ENCODE peak calls at places on chromosome 2, in six cellular contexts. I is A673, Y is HepG2, T is pancreas, Z is foreskin keratinocyte, A is cardiac fibroblast. C is an unnamed sample.

GRCh38 chr2:112588611-112589045 is 4.2 kb downstream of the CHCHD5 start:
- DNase-seq in Y (no peak), A (peak), T (peak), I (no peak), Z (no peak), C (peak)

GRCh38 chr2:224221455-224221913 is 180.4 kb downstream of the FAM124B start:
- DNase-seq in Z (peak), T (no peak), I (peak), A (peak), Y (no peak), C (peak)

GRCh38 chr2:237444026-237444425 is 30.1 kb upstream of the COL6A3 start:
- DNase-seq in Z (no peak), Y (no peak), T (no peak), I (no peak), A (no peak), C (no peak)

GRCh38 chr2:20578895-20579825 is 71.7 kb downstream of the HS1BP3 start:
- DNase-seq in A (peak), Y (peak), Z (peak), T (peak), I (peak), C (peak)

GRCh38 chr2:43039376-43040080 is 186.9 kb downstream of the ZFP36L2 start:
- DNase-seq in Z (no peak), A (no peak), I (no peak), T (no peak), Y (no peak), C (no peak)

GRCh38 chr2:2732331-2733119 is 401.4 kb upstream of the MYT1L start:
- DNase-seq in I (no peak), Z (no peak), T (no peak), Y (no peak), A (no peak), C (no peak)

GRCh38 chr2:126753501-126754212 is 97.7 kb downstream of the GYPC start:
- DNase-seq in Z (no peak), T (no peak), I (no peak), Y (no peak), A (no peak), C (no peak)

GRCh38 chr2:113370478-113371091 is 66.9 kb upstream of the ZNG1B start:
- DNase-seq in Z (peak), A (peak), I (peak), T (no peak), Y (peak), C (peak)

GRCh38 chr2:101692766-101693165 is 4.7 kb upstream of the MAP4K4 start:
- DNase-seq in Y (no peak), T (no peak), A (peak), Z (no peak), I (no peak), C (no peak)

DNA sequence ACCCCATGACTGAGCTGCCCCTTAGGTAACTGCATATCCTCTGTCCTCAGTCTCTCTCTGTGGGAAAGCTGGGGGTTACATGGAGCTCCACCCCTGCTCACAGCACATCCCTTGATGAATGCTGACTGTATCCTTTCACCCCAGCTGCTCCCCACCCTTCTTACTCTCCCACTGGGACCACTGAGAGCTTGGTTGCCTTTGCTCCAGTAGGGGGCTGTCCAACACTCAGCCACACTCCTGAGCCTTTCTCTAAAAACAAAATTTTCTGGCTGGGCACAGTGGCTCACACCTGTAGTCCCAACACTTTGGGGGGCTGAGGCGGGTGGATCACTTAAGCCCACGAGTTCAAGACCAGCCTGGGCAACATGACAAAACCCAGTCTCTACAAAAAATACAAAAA is 89.2 kb upstream of the MSH2 start:
- DNase-seq in Y (no peak), I (no peak), A (no peak), Z (no peak), T (no peak), C (no peak)
- TF ChIP-seq CTCF in Y (peak), I (no peak), A (no peak), Z (no peak), T (no peak), C (peak)

DNA sequence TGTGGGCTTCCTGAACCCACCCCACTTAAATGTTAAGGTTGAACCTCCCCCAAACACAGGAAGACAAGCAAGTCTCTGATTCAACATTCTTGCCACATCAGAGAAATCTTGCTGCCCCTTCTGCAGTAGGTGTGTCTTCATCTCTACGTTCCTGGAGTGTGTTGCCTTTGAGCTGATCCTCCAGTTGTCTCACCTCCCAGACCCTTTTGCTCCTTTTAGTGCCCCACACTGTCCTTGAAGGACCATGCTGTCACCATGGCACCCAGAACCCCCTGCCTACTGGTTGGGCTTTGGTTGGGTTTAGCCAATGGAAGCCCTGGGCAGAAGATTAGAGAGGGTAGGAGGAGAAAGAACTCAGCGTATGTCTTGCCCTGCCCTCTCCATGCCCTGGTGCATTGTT is 10.7 kb downstream of the CAB39 start:
- DNase-seq in Z (no peak), T (no peak), A (no peak), Y (no peak), I (no peak), C (no peak)
- TF ChIP-seq CTCF in Z (no peak), T (no peak), A (no peak), Y (no peak), I (no peak), C (no peak)

GRCh38 chr2:46650556-46651001 is 171.2 kb downstream of the TMEM247 start:
- DNase-seq in A (peak), Z (no peak), Y (peak), I (peak), T (no peak), C (peak)
- TF ChIP-seq CTCF in A (peak), Z (peak), Y (peak), I (peak), T (peak), C (peak)

GRCh38 chr2:55761526-55761925 is 67.9 kb upstream of the PNPT1 start:
- DNase-seq in Z (no peak), Y (no peak), A (peak), T (no peak), I (no peak), C (peak)

GRCh38 chr2:55763721-55764120 is 70.1 kb upstream of the PNPT1 start:
- DNase-seq in A (no peak), Y (no peak), Z (no peak), I (no peak), T (no peak), C (no peak)

GRCh38 chr2:55759271-55759921 is 65.8 kb upstream of the PNPT1 start:
- DNase-seq in Z (no peak), Y (no peak), A (no peak), I (no peak), T (no peak), C (no peak)

GRCh38 chr2:55761024-55761423 is 67.4 kb upstream of the PNPT1 start:
- DNase-seq in Y (no peak), Z (no peak), T (no peak), I (no peak), A (peak), C (no peak)

DNA sequence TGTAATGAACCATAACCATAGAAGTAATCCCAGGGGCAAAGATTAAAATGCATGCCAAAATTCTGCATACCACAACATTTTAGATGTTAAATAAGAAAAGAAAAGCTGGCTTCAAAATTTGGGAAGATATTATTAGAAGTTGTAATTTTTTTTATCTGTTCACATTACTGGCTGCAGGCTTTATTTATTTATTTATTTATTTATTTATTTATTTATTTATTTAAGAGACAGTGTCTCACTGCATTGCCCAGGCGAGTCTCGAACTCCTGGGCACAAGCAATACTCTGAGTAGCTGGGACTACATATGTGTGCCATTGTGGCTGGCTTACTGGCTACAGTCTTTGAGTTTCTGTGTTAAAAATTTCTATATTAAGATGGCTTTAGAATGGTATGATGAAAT is 66.5 kb upstream of the PNPT1 start:
- DNase-seq in Z (no peak), Y (no peak), A (no peak), T (no peak), I (no peak), C (no peak)
- TF ChIP-seq CTCF in Z (no peak), Y (no peak), A (no peak), T (no peak), I (no peak), C (no peak)

GRCh38 chr2:53130441-53130943 is 637.1 kb upstream of the CHAC2 start:
- DNase-seq in Y (no peak), T (no peak), A (peak), I (peak), Z (peak), C (peak)
- TF ChIP-seq CTCF in Y (no peak), T (no peak), A (no peak), I (no peak), Z (no peak), C (no peak)

DNA sequence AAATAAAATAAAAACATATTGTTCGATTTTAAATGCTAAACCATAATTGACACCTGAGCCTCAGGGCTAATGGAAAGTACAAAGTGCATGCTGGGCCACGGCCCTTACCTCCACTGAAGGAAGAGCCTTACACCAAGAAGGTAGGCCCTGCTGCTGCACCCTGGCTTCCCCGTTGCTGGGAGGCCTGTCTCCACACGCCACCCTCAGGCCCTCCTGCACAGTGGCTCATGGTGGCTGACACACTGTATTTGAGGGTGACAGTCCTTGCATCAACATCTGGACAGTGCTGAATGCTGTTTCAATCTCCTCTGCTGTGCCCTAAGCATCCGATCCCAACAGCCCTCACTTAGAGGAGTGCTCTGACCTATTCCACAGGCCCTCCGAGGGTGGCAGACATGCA is 39.3 kb upstream of the EDAR start:
- DNase-seq in Z (no peak), T (no peak), Y (no peak), I (no peak), A (no peak), C (no peak)
- TF ChIP-seq CTCF in Z (no peak), T (no peak), Y (peak), I (no peak), A (no peak), C (no peak)

GRCh38 chr2:24394998-24395397 is 34.7 kb upstream of the ITSN2 start:
- DNase-seq in A (no peak), Y (no peak), I (no peak), Z (no peak), T (no peak), C (no peak)
- TF ChIP-seq CTCF in A (no peak), Y (no peak), I (no peak), Z (no peak), T (no peak), C (no peak)

GRCh38 chr2:219638217-219638947 is 11.0 kb downstream of the SLC4A3 start:
- DNase-seq in T (no peak), Z (no peak), Y (peak), I (no peak), A (no peak), C (no peak)
- TF ChIP-seq CTCF in T (no peak), Z (peak), Y (peak), I (peak), A (no peak), C (peak)

DNA sequence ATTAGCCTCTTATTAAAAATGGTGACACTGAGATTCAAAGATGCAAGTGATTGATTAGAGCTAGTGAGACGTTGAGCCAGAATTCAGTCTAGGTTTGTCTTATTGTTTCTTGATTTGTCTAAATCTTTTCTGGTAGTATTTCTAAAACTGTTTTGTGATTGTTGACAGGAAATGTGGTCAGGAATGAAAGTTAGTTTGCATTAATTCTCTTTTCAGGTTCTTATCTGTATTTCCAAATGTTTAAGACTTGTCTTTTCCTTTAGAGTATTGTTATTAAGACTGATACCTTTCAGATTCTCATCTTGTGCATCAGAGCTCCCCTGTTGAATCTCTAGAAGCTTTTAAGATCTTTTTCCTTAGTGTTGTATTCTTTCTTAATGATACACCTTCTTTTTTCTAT is 89.3 kb downstream of the MBD5 start:
- DNase-seq in Y (no peak), Z (no peak), A (no peak), T (no peak), I (no peak), C (no peak)
- TF ChIP-seq CTCF in Y (no peak), Z (no peak), A (no peak), T (no peak), I (no peak), C (no peak)

DNA sequence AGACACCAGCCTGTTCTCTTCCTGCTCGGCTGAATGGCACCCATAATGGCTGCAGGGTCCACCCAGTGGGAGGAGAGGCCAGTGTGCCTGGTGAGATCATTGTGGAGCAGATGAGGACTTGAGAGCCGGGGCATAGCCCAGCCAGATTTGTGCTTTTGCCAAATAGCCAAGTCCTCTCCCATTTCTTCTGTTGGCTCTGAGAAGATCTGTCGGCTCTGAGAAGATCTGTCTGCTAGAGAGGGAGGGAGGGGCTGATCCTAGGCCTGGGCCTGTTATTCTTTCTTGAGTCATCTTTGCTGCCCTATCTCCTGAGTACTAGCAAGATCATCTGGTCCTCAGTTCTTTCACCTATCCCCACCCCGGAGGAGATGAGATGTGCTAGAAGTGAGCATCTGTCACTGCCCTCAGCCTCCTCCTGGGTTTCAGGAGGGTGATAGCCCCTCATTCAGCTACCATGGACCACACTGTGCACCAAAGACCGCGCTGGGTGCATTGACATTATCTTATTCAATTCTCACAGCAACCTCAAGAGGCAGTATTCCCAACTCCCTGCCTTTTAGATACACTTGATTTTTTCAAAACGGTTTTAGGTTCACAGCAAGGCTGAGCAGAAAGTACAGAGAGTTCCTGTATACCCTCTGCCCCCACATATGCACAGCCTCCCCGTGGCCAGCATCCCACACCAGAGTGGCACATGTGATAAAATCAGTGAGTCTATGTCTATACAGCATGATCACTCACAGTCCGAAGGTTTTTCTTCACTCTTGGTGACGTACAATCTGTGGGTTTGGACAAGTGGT is 98.6 kb downstream of the CAPN13 start:
- DNase-seq in Y (no peak), T (peak), I (peak), Z (peak), A (peak), C (no peak)
- TF ChIP-seq CTCF in Y (peak), T (no peak), I (peak), Z (peak), A (peak), C (peak)